ENCODE peak calls at places on chromosomes 7 and 10, in five cellular contexts. R is CD8-positive, alpha-beta memory T cell; P is adrenal gland; W is MM.1S; N is tibial artery. T is an unnamed sample.
A peak's percentile ranks its signal among the peaks of the same experiment; 100 is the strongest.

GRCh38 chr7:158447206-158448171 is 140.1 kb downstream of the PTPRN2 start:
- DNase-seq in R (no peak), P (no peak), W (no peak), N (no peak), T (no peak)

GRCh38 chr7:100247152-100247757 is 27.5 kb downstream of the PVRIG start:
- DNase-seq in R (no peak), P (no peak), W (no peak), N (no peak), T (no peak)

GRCh38 chr10:44752451-44753441 is 158.4 kb upstream of the TMEM72 start:
- DNase-seq in R (no peak), P (no peak), W (no peak), N (no peak), T (no peak)

GRCh38 chr10:50508315-50509051 is 115.3 kb downstream of the SGMS1 start:
- DNase-seq in R (peak; percentile 69), P (no peak), W (no peak), N (no peak), T (no peak)

GRCh38 chr7:28488061-28488791 is 75.9 kb downstream of the CREB5 start:
- DNase-seq in R (no peak), P (no peak), W (no peak), N (no peak), T (no peak)

GRCh38 chr7:74525881-74526280 is 72.2 kb downstream of the GTF2IRD1 start:
- DNase-seq in R (no peak), P (no peak), W (peak; percentile 92), N (no peak), T (no peak)

GRCh38 chr10:76037531-76037930 is 606.1 kb downstream of the LRMDA start:
- DNase-seq in R (no peak), P (no peak), W (no peak), N (no peak), T (no peak)

GRCh38 chr7:151276651-151277590 is 28.4 kb upstream of the SMARCD3 start:
- DNase-seq in R (peak; percentile 68), P (peak; percentile 57), W (peak; percentile 50), N (no peak), T (peak; percentile 61)

GRCh38 chr7:157138101-157138423 is 664 bp upstream of the UBE3C start:
- DNase-seq in R (no peak), P (no peak), W (peak; percentile 23), N (no peak), T (no peak)

GRCh38 chr7:158407581-158408331 is 179.9 kb downstream of the PTPRN2 start:
- DNase-seq in R (no peak), P (no peak), W (no peak), N (no peak), T (no peak)

GRCh38 chr7:155737590-155737989 is 74.7 kb downstream of the SHH start:
- DNase-seq in R (no peak), P (no peak), W (no peak), N (no peak), T (no peak)

GRCh38 chr7:48246073-48246472 is 74.8 kb downstream of the ABCA13 start:
- DNase-seq in R (no peak), P (no peak), W (no peak), N (peak; percentile 23), T (no peak)

GRCh38 chr10:97411411-97411810 is 10.3 kb upstream of the RRP12 start:
- DNase-seq in R (no peak), P (no peak), W (no peak), N (no peak), T (no peak)

GRCh38 chr7:138374119-138374693 is 85.9 kb upstream of the TRIM24 start:
- DNase-seq in R (no peak), P (no peak), W (no peak), N (no peak), T (no peak)

GRCh38 chr10:112231602-112232001 is 48.0 kb upstream of the GPAM start:
- DNase-seq in R (no peak), P (no peak), W (no peak), N (no peak), T (no peak)

GRCh38 chr7:142375710-142376313 is 118.0 kb upstream of the PRSS58 start:
- DNase-seq in R (no peak), P (no peak), W (peak; percentile 48), N (no peak), T (no peak)

GRCh38 chr10:31103096-31103495 is 71.4 kb upstream of the ZNF438 start:
- DNase-seq in R (no peak), P (no peak), W (no peak), N (no peak), T (no peak)

GRCh38 chr10:43035785-43036184 is 41.1 kb upstream of the RET start:
- DNase-seq in R (no peak), P (no peak), W (no peak), N (no peak), T (no peak)

GRCh38 chr10:126839094-126839761 is 66.0 kb upstream of the DOCK1 start:
- DNase-seq in R (no peak), P (no peak), W (no peak), N (no peak), T (no peak)

GRCh38 chr10:128481152-128481551 is 354.9 kb upstream of the MKI67 start:
- DNase-seq in R (no peak), P (no peak), W (no peak), N (no peak), T (no peak)

GRCh38 chr10:5297466-5297865 is 67.3 kb upstream of the UCN3 start:
- DNase-seq in R (no peak), P (no peak), W (peak; percentile 67), N (peak; percentile 65), T (peak; percentile 30)

GRCh38 chr7:29854257-29854938 is 48.1 kb downstream of the WIPF3 start:
- DNase-seq in R (no peak), P (no peak), W (no peak), N (no peak), T (no peak)

GRCh38 chr10:132149917-132150316 is 36.8 kb upstream of the DPYSL4 start:
- DNase-seq in R (peak; percentile 20), P (no peak), W (no peak), N (no peak), T (peak; percentile 1)

GRCh38 chr10:23968296-23968695 is 240.6 kb upstream of the KIAA1217 start:
- DNase-seq in R (no peak), P (no peak), W (no peak), N (no peak), T (no peak)

GRCh38 chr10:43262043-43262901 is 4.6 kb downstream of the RASGEF1A start:
- DNase-seq in R (peak; percentile 34), P (peak; percentile 15), W (no peak), N (no peak), T (no peak)

GRCh38 chr10:33224251-33224965 is 110.1 kb downstream of the NRP1 start:
- DNase-seq in R (no peak), P (no peak), W (no peak), N (no peak), T (no peak)

GRCh38 chr7:45872116-45873034 is 507 bp downstream of the CCDC201 start:
- DNase-seq in R (no peak), P (no peak), W (peak; percentile 49), N (no peak), T (no peak)

GRCh38 chr7:151079199-151079910 is 1.3 kb downstream of the FASTK start:
- DNase-seq in R (peak; percentile 49), P (no peak), W (no peak), N (no peak), T (peak; percentile 14)

GRCh38 chr7:22564511-22565045 is 64.6 kb upstream of the STEAP1B start:
- DNase-seq in R (no peak), P (no peak), W (peak; percentile 23), N (no peak), T (peak; percentile 26)
- H3K27ac ChIP-seq in R (no peak overlapping the region), P (no peak overlapping the region), W (peak overlapping the region; percentile 58), N (no peak overlapping the region), T (peak overlapping the region; percentile 82)

DNA sequence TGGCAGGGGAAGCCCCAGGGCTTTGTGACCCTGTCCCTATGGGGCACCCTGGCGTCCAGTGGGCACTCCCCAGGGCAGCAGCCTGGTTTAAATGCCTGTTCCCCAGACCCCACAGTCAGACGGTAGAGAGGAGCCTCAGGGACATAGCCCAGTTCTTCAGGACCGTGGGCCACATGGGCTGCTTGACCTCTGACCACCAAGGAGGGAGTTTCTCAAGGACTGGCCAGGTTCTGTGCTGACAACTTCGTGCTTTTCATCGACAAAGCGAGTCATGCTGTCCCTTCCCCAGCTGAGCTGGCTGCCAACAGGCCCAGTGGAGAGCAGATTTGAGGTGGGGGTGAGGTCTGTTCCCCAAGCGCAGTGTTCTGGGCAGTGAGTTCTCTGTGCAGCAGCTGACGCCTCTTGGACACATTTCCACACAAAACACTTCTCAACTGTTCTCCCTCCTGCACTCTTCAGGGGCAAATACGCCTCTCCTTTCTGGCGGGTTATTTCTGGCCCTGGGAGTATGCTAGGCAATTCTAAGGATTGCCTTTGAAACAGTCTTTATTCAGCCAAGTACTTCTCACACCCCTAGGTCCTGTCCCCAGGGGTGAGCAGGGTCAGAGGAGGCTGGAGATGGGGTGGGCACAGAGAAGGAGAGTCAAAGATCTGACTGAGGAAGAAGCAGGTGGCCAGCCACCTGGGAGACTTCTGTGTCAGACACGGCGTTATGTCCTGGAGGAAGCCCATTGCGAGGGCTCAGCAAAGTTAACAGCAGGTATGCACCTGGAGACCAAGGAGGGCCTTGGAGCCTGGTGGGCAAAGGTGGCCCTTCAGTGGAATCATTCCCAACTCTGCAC is 57.3 kb upstream of the CAMK2B start:
- DNase-seq in R (no peak), P (peak; percentile 11), W (no peak), N (no peak), T (no peak)
- H3K27ac ChIP-seq in R (no peak overlapping the region), P (no peak overlapping the region), W (no peak overlapping the region), N (peak overlapping the region; percentile 45), T (peak overlapping the region; percentile 61)

GRCh38 chr10:95482501-95483248 is 78.5 kb downstream of the SORBS1 start:
- DNase-seq in R (no peak), P (no peak), W (no peak), N (no peak), T (no peak)

GRCh38 chr10:95480901-95481491 is 80.2 kb downstream of the SORBS1 start:
- DNase-seq in R (no peak), P (no peak), W (no peak), N (no peak), T (no peak)

GRCh38 chr10:95478935-95479334 is 82.2 kb downstream of the SORBS1 start:
- DNase-seq in R (no peak), P (no peak), W (no peak), N (peak; percentile 65), T (no peak)

GRCh38 chr10:95478185-95478584 is 83.0 kb downstream of the SORBS1 start:
- DNase-seq in R (no peak), P (no peak), W (no peak), N (no peak), T (no peak)

DNA sequence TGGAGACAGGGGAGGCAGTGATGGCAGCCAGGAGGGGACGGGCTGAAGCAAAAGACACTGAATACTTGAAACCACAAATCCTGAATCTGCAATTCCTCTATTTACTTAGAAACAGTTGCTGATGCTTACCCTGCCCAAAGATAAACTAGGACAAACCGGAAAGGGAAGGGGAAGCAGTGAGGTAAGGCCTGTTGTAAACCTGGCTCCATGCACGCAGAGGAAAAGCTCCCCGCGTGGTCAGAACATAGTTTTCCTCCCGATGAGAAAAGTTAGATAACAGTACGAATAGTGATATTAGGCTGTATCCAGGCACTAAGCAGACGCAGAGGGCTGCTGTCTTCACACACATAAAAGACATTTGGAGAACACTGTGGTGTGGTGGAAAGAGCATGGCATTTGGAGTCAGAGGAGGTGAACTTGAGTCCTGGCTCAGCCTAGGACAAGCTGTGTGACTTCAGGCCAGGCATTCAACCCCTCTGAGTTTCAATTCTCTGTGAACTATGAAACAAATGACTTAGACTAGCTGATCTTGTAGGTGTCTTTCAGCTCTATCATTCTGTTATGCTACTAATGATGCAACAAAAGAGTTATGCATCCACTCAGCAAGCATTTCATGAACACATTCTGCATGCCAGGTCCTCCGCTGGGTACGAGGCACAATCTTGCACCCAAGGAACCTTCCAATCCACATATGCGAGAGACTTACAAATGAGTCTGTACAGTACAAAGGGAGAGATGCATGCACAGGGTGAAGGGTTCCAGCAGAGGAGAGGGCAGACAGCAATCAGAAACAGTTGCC is 80.9 kb downstream of the SORBS1 start:
- DNase-seq in R (no peak), P (no peak), W (no peak), N (peak; percentile 48), T (peak; percentile 40)
- H3K27ac ChIP-seq in R (no peak overlapping the region), P (no peak overlapping the region), W (no peak overlapping the region), N (peak overlapping the region; percentile 91), T (peak overlapping the region; percentile 92)

GRCh38 chr7:111918461-111918860 is 287.7 kb downstream of the DOCK4 start:
- DNase-seq in R (no peak), P (no peak), W (no peak), N (no peak), T (no peak)
- H3K27ac ChIP-seq in R (no peak overlapping the region), P (no peak overlapping the region), W (no peak overlapping the region), N (no peak overlapping the region), T (no peak overlapping the region)

T was measured in left ventricle myocardium inferior.